ENCODE peak calls at places on chromosome 15, in five cellular contexts. I is COR-L47, A is T follicular helper cell, J is epithelial cell of esophagus, W is fibroblast of pulmonary artery. B is an unnamed sample.

GRCh38 chr15:65583701-65584100 is 27.2 kb downstream of the INTS14 start:
- DNase-seq in I (no peak), A (peak), J (no peak), W (peak), B (peak)

GRCh38 chr15:69314174-69314573 is 15.5 kb downstream of the PAQR5 start:
- DNase-seq in I (no peak), A (no peak), J (no peak), W (no peak), B (no peak)

GRCh38 chr15:51367322-51367976 is 26.0 kb downstream of the GLDN start:
- DNase-seq in I (no peak), A (no peak), J (no peak), W (peak), B (no peak)

GRCh38 chr15:74785716-74786032 is 3.8 kb downstream of the CSK start:
- DNase-seq in I (no peak), A (no peak), J (no peak), W (no peak), B (no peak)

GRCh38 chr15:77004189-77004588 is 9.3 kb downstream of the PSTPIP1 start:
- DNase-seq in I (no peak), A (no peak), J (no peak), W (no peak), B (no peak)

GRCh38 chr15:46394463-46394862 is 759.6 kb downstream of the SQOR start:
- DNase-seq in I (no peak), A (no peak), J (no peak), W (no peak), B (no peak)

GRCh38 chr15:61013146-61013545 is 216.0 kb downstream of the RORA start:
- DNase-seq in I (no peak), A (no peak), J (no peak), W (no peak), B (no peak)

GRCh38 chr15:41492597-41493204 is 973 bp upstream of the ITPKA start:
- DNase-seq in I (no peak), A (no peak), J (no peak), W (no peak), B (no peak)

GRCh38 chr15:101489236-101489632 is 273 bp downstream of the PCSK6 start:
- DNase-seq in I (peak), A (no peak), J (peak), W (peak), B (no peak)

B was measured in brain microvascular endothelial cell.